ENCODE peak calls at places on chromosomes 1 and 21, in ten cellular contexts. U is cardiac fibroblast, Z is mucosa of descending colon, X is GM06990, V is thyroid gland, S is IMR-90, Q is fibroblast of mammary gland, D is neural crest cell, B is A673, O is MM.1S. N is an unnamed sample.

GRCh38 chr1:180609643-180610555 is 21.9 kb upstream of the XPR1 start:
- DNase-seq in V (no peak), X (no peak), B (no peak), D (no peak), S (peak), U (peak), Z (no peak), O (no peak), Q (peak), N (no peak)

GRCh38 chr1:226945858-226946245 is 5.8 kb downstream of the COQ8A start:
- DNase-seq in S (no peak), U (no peak), O (no peak), X (no peak), Z (no peak), D (no peak), V (no peak), B (no peak), Q (no peak), N (no peak)

GRCh38 chr21:30613836-30614235 is at the start of gene KRTAP6-1:
- DNase-seq in Q (no peak), U (no peak), D (no peak), O (no peak), B (no peak), S (no peak), Z (no peak), X (no peak), V (no peak), N (no peak)

GRCh38 chr21:33857846-33858671 is 57.5 kb downstream of the ATP5PO start:
- DNase-seq in O (no peak), Q (no peak), Z (no peak), S (no peak), V (no peak), U (no peak), X (no peak), B (no peak), D (no peak), N (no peak)

GRCh38 chr1:161117681-161118581 is at the start of the genes NIT1 and PFDN2:
- DNase-seq in U (peak), D (peak), B (peak), X (peak), V (peak), S (peak), O (peak), Z (peak), Q (peak), N (peak)

GRCh38 chr21:38807987-38808386 is 2.3 kb downstream of the ETS2 start:
- DNase-seq in V (no peak), Q (no peak), O (no peak), S (peak), X (no peak), U (no peak), D (no peak), Z (peak), B (no peak), N (no peak)

GRCh38 chr21:28767523-28767922 is 225.2 kb downstream of the LTN1 start:
- DNase-seq in O (no peak), B (no peak), Q (no peak), S (no peak), D (no peak), U (no peak), X (no peak), V (no peak), Z (no peak), N (no peak)

GRCh38 chr1:14945132-14946010 is 208.2 kb upstream of the TMEM51 start:
- DNase-seq in V (no peak), Z (peak), X (no peak), O (no peak), S (peak), Q (peak), U (peak), D (no peak), B (peak), N (no peak)

GRCh38 chr1:208988811-208989222 is 594.7 kb upstream of the CAMK1G start:
- DNase-seq in B (peak), D (no peak), X (peak), O (peak), Q (peak), V (peak), Z (peak), U (peak), S (no peak), N (peak)

GRCh38 chr21:42431196-42431595 is 27.5 kb downstream of the UBASH3A start:
- DNase-seq in S (no peak), V (no peak), Z (no peak), O (no peak), Q (no peak), X (no peak), D (no peak), U (no peak), B (no peak), N (no peak)

GRCh38 chr1:22534951-22535350 is 28.3 kb upstream of the EPHA8 start:
- DNase-seq in O (no peak), Z (no peak), Q (no peak), U (no peak), B (no peak), V (no peak), X (no peak), D (no peak), S (no peak), N (no peak)

GRCh38 chr1:92123868-92124267 is 43.7 kb downstream of the BTBD8 start:
- DNase-seq in O (peak), Z (no peak), U (peak), B (peak), V (no peak), S (no peak), Q (no peak), D (no peak), X (no peak), N (peak)

GRCh38 chr1:171292799-171293198 is 21.2 kb upstream of the FMO4 start:
- DNase-seq in X (no peak), B (no peak), Z (no peak), U (no peak), S (peak), D (no peak), Q (peak), O (no peak), V (no peak), N (no peak)

GRCh38 chr1:21261551-21262281 is 28.5 kb downstream of the ECE1 start:
- DNase-seq in Z (peak), V (peak), X (no peak), O (no peak), Q (peak), B (peak), D (peak), S (peak), U (peak), N (no peak)

GRCh38 chr1:89761901-89762300 is 58.9 kb upstream of the LRRC8D start:
- DNase-seq in Q (no peak), O (no peak), Z (no peak), X (no peak), D (no peak), V (peak), U (peak), S (no peak), B (no peak), N (no peak)

GRCh38 chr1:196180847-196181593 is 427.2 kb downstream of the KCNT2 start:
- DNase-seq in B (peak), D (no peak), S (peak), Z (no peak), X (no peak), U (peak), V (no peak), O (no peak), Q (peak), N (no peak)

GRCh38 chr1:121440993-121441392 is 256.2 kb downstream of the SRGAP2C start:
- DNase-seq in S (no peak), D (no peak), U (no peak), B (no peak), V (no peak), X (no peak), O (no peak), Z (no peak), Q (no peak), N (no peak)

GRCh38 chr1:118986291-118986838 is 1.8 kb downstream of the TBX15 start:
- DNase-seq in U (peak), V (no peak), B (no peak), X (no peak), Q (peak), O (no peak), Z (no peak), S (no peak), D (no peak), N (peak)

GRCh38 chr1:147890177-147890790 is 12.3 kb upstream of the GJA8 start:
- DNase-seq in B (peak), U (peak), O (peak), Z (peak), Q (peak), V (peak), X (peak), S (peak), D (peak), N (peak)

GRCh38 chr21:44626673-44627143 is at the start of gene KRTAP10-9:
- DNase-seq in D (no peak), Z (no peak), O (no peak), X (no peak), V (no peak), B (no peak), Q (no peak), U (no peak), S (no peak), N (no peak)

GRCh38 chr1:204232530-204232929 is 18.7 kb upstream of the GOLT1A start:
- DNase-seq in V (no peak), D (no peak), X (no peak), Z (no peak), O (no peak), B (peak), Q (peak), U (no peak), S (peak), N (no peak)

GRCh38 chr1:163427336-163427735 is 105.6 kb downstream of the NUF2 start:
- DNase-seq in O (no peak), S (no peak), Z (no peak), X (no peak), B (no peak), U (no peak), V (no peak), D (no peak), Q (no peak), N (no peak)

GRCh38 chr1:167947733-167948132 is 10.9 kb upstream of the MPC2 start:
- DNase-seq in O (no peak), Z (no peak), D (no peak), B (no peak), S (no peak), V (no peak), Q (no peak), X (no peak), U (no peak), N (no peak)

GRCh38 chr1:181081399-181081798 is 7.1 kb upstream of the IER5 start:
- DNase-seq in V (no peak), Z (no peak), Q (no peak), D (no peak), X (no peak), O (no peak), U (no peak), S (no peak), B (no peak), N (no peak)

GRCh38 chr1:6420594-6421042 is 899 bp upstream of the HES2 start:
- DNase-seq in S (no peak), B (no peak), D (no peak), X (no peak), O (no peak), U (no peak), V (no peak), Q (no peak), Z (peak), N (no peak)

GRCh38 chr21:34582506-34583150 is 32.3 kb downstream of the RCAN1 start:
- DNase-seq in Z (peak), U (peak), D (peak), Q (peak), B (peak), X (peak), O (peak), S (peak), V (no peak), N (peak)

GRCh38 chr1:165896277-165896676 is 68.9 kb downstream of the UCK2 start:
- DNase-seq in Q (peak), D (no peak), U (peak), V (no peak), B (no peak), S (peak), O (no peak), Z (no peak), X (no peak), N (no peak)

GRCh38 chr1:179079113-179079761 is 2.6 kb upstream of the TOR3A start:
- DNase-seq in V (peak), U (peak), Q (peak), S (peak), D (peak), B (peak), Z (peak), O (peak), X (no peak), N (peak)

GRCh38 chr21:37582613-37583012 is 216.0 kb downstream of the DYRK1A start:
- DNase-seq in Z (peak), Q (peak), V (peak), U (peak), S (peak), D (no peak), O (peak), X (no peak), B (peak), N (peak)

GRCh38 chr1:88998716-88999115 is 6.3 kb upstream of the KYAT3 start:
- DNase-seq in Q (peak), B (peak), X (peak), D (peak), V (peak), Z (peak), O (peak), U (peak), S (peak), N (peak)

GRCh38 chr1:169694304-169694703 is 17.1 kb downstream of the SELL start:
- DNase-seq in X (no peak), O (peak), U (no peak), V (no peak), B (no peak), Z (no peak), D (no peak), Q (no peak), S (no peak), N (no peak)

DNA sequence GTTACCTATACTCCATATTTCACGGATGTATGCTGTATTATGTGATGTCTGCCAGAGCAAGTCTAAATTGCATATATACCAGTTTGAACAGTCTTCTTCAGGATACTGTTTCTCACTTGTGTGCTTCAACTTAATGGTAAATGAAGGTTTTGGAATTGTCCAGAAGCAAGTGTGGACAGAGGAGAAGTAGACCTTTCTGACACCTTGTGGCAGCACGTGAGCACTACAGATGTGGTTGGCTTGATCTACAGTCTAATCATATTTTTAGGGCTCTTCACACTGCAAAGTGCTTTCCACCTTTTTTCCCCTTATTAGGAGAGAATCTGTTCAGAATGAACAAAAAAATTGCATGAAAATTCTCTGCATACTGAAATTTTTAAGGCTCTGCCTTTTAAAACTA is 10.9 kb downstream of the MORC3 start:
- DNase-seq in U (peak), D (peak), O (peak), V (peak), B (peak), X (no peak), Q (peak), S (peak), Z (peak), N (peak)
- TF ChIP-seq CTCF in U (peak), D (peak), O (peak), V (peak), B (peak), X (peak), Q (peak), S (peak), Z (peak), N (peak)

GRCh38 chr1:154406572-154406879 is 1.4 kb downstream of the IL6R start:
- DNase-seq in Q (no peak), X (no peak), U (no peak), B (no peak), D (no peak), O (peak), V (no peak), Z (no peak), S (no peak), N (no peak)

GRCh38 chr1:154404511-154404931 is 622 bp upstream of the IL6R start:
- DNase-seq in U (no peak), Q (no peak), B (no peak), Z (no peak), S (no peak), V (no peak), D (no peak), X (no peak), O (peak), N (no peak)

GRCh38 chr1:154404984-154405761 is at the start of gene IL6R:
- DNase-seq in Z (peak), Q (peak), D (peak), O (peak), X (peak), U (peak), S (peak), V (peak), B (peak), N (peak)

GRCh38 chr1:154407021-154407865 is 2.1 kb downstream of the IL6R start:
- DNase-seq in V (peak), O (peak), B (no peak), S (no peak), D (no peak), X (peak), U (no peak), Q (no peak), Z (peak), N (peak)

DNA sequence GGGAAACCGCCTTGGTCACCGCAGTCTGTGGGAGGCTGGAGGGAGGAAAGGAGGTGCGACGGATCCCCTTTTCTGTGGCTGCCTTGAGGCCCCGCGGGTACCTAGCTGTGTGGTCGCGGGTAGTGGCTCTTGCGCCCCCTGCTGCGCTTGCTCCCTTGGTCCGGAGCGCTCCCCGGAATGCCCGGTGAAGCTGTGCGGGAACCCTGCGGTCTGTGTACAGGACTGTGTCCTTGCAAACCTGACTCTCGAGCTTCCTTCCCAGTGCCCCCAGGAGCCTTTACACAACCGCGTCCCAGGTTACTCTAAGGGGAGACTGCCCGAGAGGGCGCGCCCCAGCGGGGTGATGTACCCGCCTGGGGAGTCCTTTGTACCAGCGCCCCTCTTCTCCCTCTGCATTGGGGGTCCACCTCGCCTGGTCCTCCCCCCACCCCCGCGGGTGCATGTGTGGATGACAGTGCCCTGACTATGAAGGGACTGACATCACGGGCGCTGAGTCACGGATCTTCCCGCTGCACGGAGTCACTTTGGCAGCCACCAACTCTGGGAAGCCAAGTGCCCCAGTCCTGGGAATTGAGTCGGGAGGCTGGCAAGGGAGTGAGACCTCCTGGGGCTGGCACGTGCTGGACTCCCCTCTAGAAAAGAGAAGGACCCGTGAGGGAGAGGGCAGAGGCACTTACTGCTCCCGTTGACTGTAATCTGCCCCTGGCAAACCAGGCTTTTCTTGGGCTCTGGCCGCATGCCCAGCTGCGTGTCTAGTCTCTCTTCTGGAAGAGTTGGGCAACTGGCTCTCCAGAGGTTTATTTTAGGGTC is 824 bp downstream of the IL6R start:
- DNase-seq in X (peak), D (peak), U (peak), B (peak), Z (peak), Q (peak), V (peak), O (peak), S (peak), N (peak)
- TF ChIP-seq CTCF in X (peak), D (peak), U (peak), B (peak), Z (no peak), Q (peak), V (peak), O (peak), S (peak), N (peak)

DNA sequence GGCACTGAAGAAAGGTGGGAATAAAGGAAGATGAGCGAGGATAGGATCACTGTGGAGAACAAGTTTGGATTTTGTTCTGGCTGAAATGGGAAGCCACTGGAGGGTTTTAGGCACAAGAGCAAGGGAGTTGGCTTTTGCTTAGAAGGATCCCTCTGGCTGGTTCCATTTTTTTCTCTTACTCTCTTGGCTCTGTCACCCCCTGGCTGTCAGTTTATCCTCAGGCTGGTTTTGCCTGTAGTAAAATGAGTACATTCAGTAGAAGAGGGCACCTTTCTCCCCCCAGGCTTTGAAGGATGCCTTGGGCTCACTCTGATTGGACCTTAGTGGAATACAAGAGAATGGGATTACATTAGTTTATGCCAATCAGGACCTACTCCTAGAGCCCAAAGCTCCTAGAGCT is 17.1 kb downstream of the CACHD1 start:
- DNase-seq in D (no peak), V (no peak), B (no peak), U (no peak), Z (no peak), Q (no peak), X (no peak), O (no peak), S (no peak), N (no peak)
- TF ChIP-seq CTCF in D (no peak), V (peak), B (peak), U (no peak), Z (no peak), Q (no peak), X (no peak), O (no peak), S (no peak), N (no peak)

GRCh38 chr1:156927215-156928042 is 7.0 kb downstream of the LRRC71 start:
- DNase-seq in Z (peak), X (peak), O (peak), U (peak), D (peak), B (peak), S (peak), Q (peak), V (peak), N (peak)

GRCh38 chr1:156929596-156930238 is 9.3 kb downstream of the LRRC71 start:
- DNase-seq in D (no peak), V (no peak), B (no peak), O (no peak), Z (no peak), Q (no peak), U (no peak), X (no peak), S (no peak), N (no peak)

GRCh38 chr1:156926175-156926574 is 5.7 kb downstream of the LRRC71 start:
- DNase-seq in V (peak), U (peak), X (no peak), Q (peak), O (no peak), D (no peak), S (peak), Z (peak), B (peak), N (no peak)

GRCh38 chr1:156930483-156930882 is 10.1 kb downstream of the LRRC71 start:
- DNase-seq in X (no peak), S (no peak), Z (no peak), O (no peak), Q (no peak), B (no peak), U (no peak), V (no peak), D (no peak), N (no peak)

GRCh38 chr1:156928043-156928602 is 7.7 kb downstream of the LRRC71 start:
- DNase-seq in X (no peak), U (no peak), Z (no peak), V (no peak), Q (no peak), D (no peak), B (no peak), O (no peak), S (no peak), N (no peak)
- TF ChIP-seq CTCF in X (no peak), U (no peak), Z (no peak), V (no peak), Q (no peak), D (peak), B (peak), O (no peak), S (no peak), N (no peak)

GRCh38 chr1:94746635-94747525 is 73.3 kb upstream of the SLC44A3 start:
- DNase-seq in B (no peak), S (no peak), V (peak), U (peak), O (no peak), Z (no peak), Q (peak), X (no peak), D (no peak), N (no peak)
- TF ChIP-seq CTCF in B (no peak), S (no peak), V (no peak), U (peak), O (no peak), Z (no peak), Q (peak), X (no peak), D (no peak), N (no peak)

GRCh38 chr1:44747878-44748277 is 8.2 kb downstream of the KIF2C start:
- DNase-seq in X (no peak), V (no peak), Z (no peak), B (peak), O (no peak), U (peak), D (no peak), S (no peak), Q (no peak), N (no peak)
- TF ChIP-seq CTCF in X (no peak), V (no peak), Z (no peak), B (peak), O (peak), U (no peak), D (no peak), S (no peak), Q (peak), N (no peak)

GRCh38 chr1:101137144-101138126 is 99.4 kb upstream of the S1PR1 start:
- DNase-seq in B (no peak), X (no peak), V (no peak), Q (peak), S (peak), D (no peak), U (peak), O (no peak), Z (no peak), N (no peak)
- TF ChIP-seq CTCF in B (no peak), X (no peak), V (no peak), Q (no peak), S (no peak), D (no peak), U (no peak), O (no peak), Z (no peak), N (no peak)

GRCh38 chr1:219050268-219050917 is 123.3 kb upstream of the LYPLAL1 start:
- DNase-seq in D (no peak), Q (no peak), X (no peak), U (no peak), S (no peak), Z (no peak), O (no peak), B (no peak), V (no peak), N (no peak)
- TF ChIP-seq CTCF in D (no peak), Q (no peak), X (no peak), U (no peak), S (no peak), Z (no peak), O (no peak), B (no peak), V (no peak), N (no peak)